ENCODE peak calls at places on chromosomes 1 and 21, in ten cellular contexts. E, T, A, Q, D, Z, B, N, R and H are unnamed samples.

GRCh38 chr1:161487483-161487827 is 17.8 kb upstream of the FCGR2A start:
- DNase-seq in E (no peak), T (no peak), A (no peak), Q (no peak), D (no peak), Z (peak), B (peak), N (no peak), R (no peak), H (no peak)

GRCh38 chr1:34885405-34886247 is 26.1 kb upstream of the SMIM12 start:
- DNase-seq in E (no peak), T (no peak), A (peak), Q (no peak), D (no peak), Z (no peak), B (no peak), N (peak), R (no peak), H (no peak)

GRCh38 chr1:159775716-159776115 is 5.0 kb upstream of the DUSP23 start:
- DNase-seq in E (no peak), T (no peak), A (no peak), Q (no peak), D (no peak), Z (no peak), B (peak), N (no peak), R (no peak), H (no peak)

GRCh38 chr1:177210071-177210470 is 39.3 kb downstream of the BRINP2 start:
- DNase-seq in E (no peak), T (no peak), A (no peak), Q (no peak), D (no peak), Z (no peak), B (no peak), N (no peak), R (no peak), H (peak)

GRCh38 chr1:160826546-160826945 is 30.6 kb downstream of the LY9 start:
- DNase-seq in E (no peak), T (no peak), A (no peak), Q (no peak), D (no peak), Z (no peak), B (peak), N (no peak), R (no peak), H (no peak)

GRCh38 chr21:38295997-38296764 is 39.4 kb downstream of the KCNJ15 start:
- DNase-seq in E (no peak), T (no peak), A (peak), Q (no peak), D (no peak), Z (no peak), B (no peak), N (no peak), R (no peak), H (no peak)

GRCh38 chr1:21869620-21870121 is 57.6 kb downstream of the LDLRAD2 start:
- DNase-seq in E (peak), T (no peak), A (no peak), Q (peak), D (no peak), Z (peak), B (peak), N (peak), R (no peak), H (peak)

GRCh38 chr1:24705260-24706073 is 39.8 kb upstream of the CLIC4 start:
- DNase-seq in E (peak), T (no peak), A (peak), Q (peak), D (no peak), Z (peak), B (peak), N (peak), R (no peak), H (peak)

GRCh38 chr1:29644812-29645211 is 408.5 kb downstream of the PTPRU start:
- DNase-seq in E (no peak), T (no peak), A (no peak), Q (no peak), D (no peak), Z (no peak), B (no peak), N (no peak), R (no peak), H (no peak)

GRCh38 chr1:7069888-7070287 is 284.6 kb downstream of the CAMTA1 start:
- DNase-seq in E (no peak), T (no peak), A (peak), Q (no peak), D (no peak), Z (no peak), B (peak), N (no peak), R (no peak), H (no peak)

GRCh38 chr21:43716376-43717165 is 2.4 kb upstream of the PDXK start:
- DNase-seq in E (no peak), T (no peak), A (no peak), Q (peak), D (no peak), Z (no peak), B (peak), N (no peak), R (no peak), H (no peak)

GRCh38 chr1:222038971-222039370 is 297.1 kb upstream of the DUSP10 start:
- DNase-seq in E (no peak), T (no peak), A (no peak), Q (no peak), D (no peak), Z (no peak), B (no peak), N (no peak), R (no peak), H (no peak)

GRCh38 chr1:62401034-62401433 is 35.8 kb upstream of the USP1 start:
- DNase-seq in E (no peak), T (no peak), A (peak), Q (no peak), D (no peak), Z (no peak), B (no peak), N (no peak), R (no peak), H (no peak)

GRCh38 chr1:21318714-21319159 is 28.5 kb upstream of the ECE1 start:
- DNase-seq in E (no peak), T (no peak), A (no peak), Q (no peak), D (no peak), Z (peak), B (no peak), N (no peak), R (no peak), H (no peak)

GRCh38 chr1:53678046-53678445 is 60.9 kb downstream of the GLIS1 start:
- DNase-seq in E (no peak), T (no peak), A (no peak), Q (no peak), D (no peak), Z (no peak), B (no peak), N (no peak), R (no peak), H (no peak)

GRCh38 chr1:239321877-239322276 is 64.5 kb upstream of the CHRM3 start:
- DNase-seq in E (no peak), T (no peak), A (no peak), Q (no peak), D (no peak), Z (no peak), B (no peak), N (no peak), R (no peak), H (no peak)

GRCh38 chr1:115198938-115199337 is 109.6 kb upstream of the TSPAN2 start:
- DNase-seq in E (no peak), T (no peak), A (no peak), Q (no peak), D (no peak), Z (no peak), B (no peak), N (peak), R (no peak), H (no peak)

GRCh38 chr1:213492161-213493041 is 441.4 kb downstream of the RPS6KC1 start:
- DNase-seq in E (no peak), T (no peak), A (no peak), Q (no peak), D (no peak), Z (no peak), B (no peak), N (no peak), R (no peak), H (no peak)

GRCh38 chr21:38993561-38993960 is 187.8 kb downstream of the ETS2 start:
- DNase-seq in E (no peak), T (no peak), A (no peak), Q (peak), D (no peak), Z (peak), B (peak), N (no peak), R (no peak), H (peak)

GRCh38 chr1:23497777-23498439 is 13.9 kb upstream of the ASAP3 start:
- DNase-seq in E (no peak), T (no peak), A (no peak), Q (no peak), D (no peak), Z (no peak), B (no peak), N (no peak), R (no peak), H (no peak)

GRCh38 chr1:205812271-205812877 is 624 bp downstream of the SLC41A1 start:
- DNase-seq in E (peak), T (no peak), A (peak), Q (no peak), D (no peak), Z (peak), B (no peak), N (peak), R (no peak), H (no peak)

GRCh38 chr21:31260790-31261189 is 83.3 kb downstream of the TIAM1 start:
- DNase-seq in E (no peak), T (no peak), A (no peak), Q (no peak), D (no peak), Z (no peak), B (no peak), N (no peak), R (no peak), H (no peak)